ENCODE peak calls at places on chromosomes 2 and 18, in five cellular contexts. G is H9, O is HepG2, L is uterus, Y is foreskin fibroblast. K is an unnamed sample.

GRCh38 chr2:154048905-154049304 is 177.2 kb downstream of the GALNT13 start:
- DNase-seq in G (no peak), O (no peak), L (no peak), Y (no peak), K (no peak)

GRCh38 chr2:233021771-233022170 is 8.7 kb upstream of the NGEF start:
- DNase-seq in G (no peak), O (no peak), L (no peak), Y (no peak), K (peak; percentile 23)

GRCh38 chr2:189576361-189576760 is 4.2 kb downstream of the SLC40A1 start:
- DNase-seq in G (no peak), O (no peak), L (peak; percentile 41), Y (no peak), K (no peak)

GRCh38 chr2:213688129-213688528 is 403.9 kb downstream of the SPAG16 start:
- DNase-seq in G (no peak), O (no peak), L (no peak), Y (no peak), K (no peak)

GRCh38 chr18:39486268-39486667 is 1920.7 kb upstream of the CELF4 start:
- DNase-seq in G (no peak), O (no peak), L (no peak), Y (no peak), K (no peak)

GRCh38 chr2:11406492-11407381 is 59.2 kb downstream of the E2F6 start:
- DNase-seq in G (no peak), O (no peak), L (peak; percentile 78), Y (peak; percentile 92), K (no peak)

GRCh38 chr2:187986392-187987105 is 305.1 kb upstream of the GULP1 start:
- DNase-seq in G (no peak), O (no peak), L (no peak), Y (no peak), K (no peak)

GRCh38 chr2:11748018-11748860 is 1.8 kb downstream of the LPIN1 start:
- DNase-seq in G (no peak), O (no peak), L (no peak), Y (no peak), K (no peak)

GRCh38 chr2:162072976-162073775 is 839 bp downstream of the DPP4 start:
- DNase-seq in G (no peak), O (no peak), L (no peak), Y (no peak), K (no peak)

GRCh38 chr2:130977461-130978050 is 115.7 kb downstream of the FAM168B start:
- DNase-seq in G (no peak), O (no peak), L (no peak), Y (no peak), K (no peak)

GRCh38 chr2:157438907-157439791 is 4.7 kb downstream of the CYTIP start:
- DNase-seq in G (no peak), O (no peak), L (no peak), Y (no peak), K (peak; percentile 16)

GRCh38 chr18:76814256-76814655 is 8.1 kb upstream of the ZNF236 start:
- DNase-seq in G (no peak), O (no peak), L (no peak), Y (no peak), K (no peak)

GRCh38 chr2:20050712-20051517 is 513 bp downstream of the LAPTM4A start:
- DNase-seq in G (peak; percentile 57), O (peak; percentile 81), L (peak; percentile 66), Y (no peak), K (peak; percentile 69)

GRCh38 chr2:216139884-216140283 is 30.7 kb downstream of the XRCC5 start:
- DNase-seq in G (peak; percentile 43), O (peak; percentile 61), L (no peak), Y (no peak), K (peak; percentile 19)

GRCh38 chr2:170228429-170228828 is 50.5 kb downstream of the MYO3B start:
- DNase-seq in G (no peak), O (no peak), L (no peak), Y (no peak), K (no peak)

GRCh38 chr2:119389615-119390306 is 23.0 kb downstream of the DBI start:
- DNase-seq in G (no peak), O (no peak), L (no peak), Y (peak; percentile 59), K (peak; percentile 75)

GRCh38 chr2:217530399-217531100 is 472.2 kb downstream of the TNS1 start:
- DNase-seq in G (no peak), O (peak; percentile 8), L (peak; percentile 51), Y (no peak), K (no peak)

GRCh38 chr2:207395535-207396251 is 134.1 kb upstream of the CREB1 start:
- DNase-seq in G (no peak), O (no peak), L (no peak), Y (peak; percentile 45), K (peak; percentile 52)

GRCh38 chr2:208069186-208069585 is 43.9 kb upstream of the PLEKHM3 start:
- DNase-seq in G (no peak), O (no peak), L (no peak), Y (peak; percentile 29), K (no peak)

GRCh38 chr2:61288070-61288841 is 126.3 kb downstream of the C2orf74 start:
- DNase-seq in G (no peak), O (no peak), L (no peak), Y (no peak), K (no peak)

GRCh38 chr2:106956416-106956815 is 70.4 kb upstream of the ST6GAL2 start:
- DNase-seq in G (no peak), O (no peak), L (no peak), Y (no peak), K (no peak)

GRCh38 chr2:197237720-197238370 is 72.7 kb downstream of the ANKRD44 start:
- DNase-seq in G (no peak), O (no peak), L (no peak), Y (no peak), K (no peak)

GRCh38 chr2:74439373-74440004 is 2.2 kb downstream of the RTKN start:
- DNase-seq in G (no peak), O (no peak), L (no peak), Y (no peak), K (no peak)

GRCh38 chr18:10591891-10592290 is 66.1 kb downstream of the NAPG start:
- DNase-seq in G (no peak), O (no peak), L (no peak), Y (no peak), K (no peak)

GRCh38 chr2:29013046-29013780 is 32.1 kb downstream of the TOGARAM2 start:
- DNase-seq in G (no peak), O (no peak), L (no peak), Y (no peak), K (peak; percentile 22)

GRCh38 chr2:190545082-190545481 is 10.6 kb upstream of the NEMP2 start:
- DNase-seq in G (no peak), O (no peak), L (no peak), Y (no peak), K (peak; percentile 21)

GRCh38 chr2:234412726-234413125 is 84.2 kb downstream of the ARL4C start:
- DNase-seq in G (no peak), O (no peak), L (no peak), Y (no peak), K (peak; percentile 59)

GRCh38 chr2:203808041-203808750 is 59.4 kb upstream of the CTLA4 start:
- DNase-seq in G (no peak), O (no peak), L (no peak), Y (peak; percentile 95), K (peak; percentile 51)

GRCh38 chr2:159968282-159968900 is 94.0 kb downstream of the PLA2R1 start:
- DNase-seq in G (peak; percentile 52), O (peak; percentile 31), L (no peak), Y (peak; percentile 32), K (peak; percentile 68)

GRCh38 chr2:176390276-176390675 is 121.0 kb downstream of the MTX2 start:
- DNase-seq in G (no peak), O (no peak), L (no peak), Y (no peak), K (no peak)

GRCh38 chr2:96921561-96922303 is 51.9 kb upstream of the SEMA4C start:
- DNase-seq in G (no peak), O (no peak), L (no peak), Y (no peak), K (no peak)

GRCh38 chr18:58104071-58104470 is 60.0 kb downstream of the NEDD4L start:
- DNase-seq in G (no peak), O (no peak), L (no peak), Y (no peak), K (no peak)

GRCh38 chr2:240559271-240559670 is 886 bp upstream of the DUSP28 start:
- DNase-seq in G (peak; percentile 18), O (no peak), L (no peak), Y (no peak), K (no peak)

GRCh38 chr2:122531803-122532344 is 776.4 kb downstream of the TSN start:
- DNase-seq in G (peak; percentile 88), O (no peak), L (no peak), Y (no peak), K (no peak)
- TF ChIP-seq CTCF in G (peak; percentile 98), O (peak; percentile 21), L (no peak), Y (peak; percentile 15), K (peak; percentile 27)

DNA sequence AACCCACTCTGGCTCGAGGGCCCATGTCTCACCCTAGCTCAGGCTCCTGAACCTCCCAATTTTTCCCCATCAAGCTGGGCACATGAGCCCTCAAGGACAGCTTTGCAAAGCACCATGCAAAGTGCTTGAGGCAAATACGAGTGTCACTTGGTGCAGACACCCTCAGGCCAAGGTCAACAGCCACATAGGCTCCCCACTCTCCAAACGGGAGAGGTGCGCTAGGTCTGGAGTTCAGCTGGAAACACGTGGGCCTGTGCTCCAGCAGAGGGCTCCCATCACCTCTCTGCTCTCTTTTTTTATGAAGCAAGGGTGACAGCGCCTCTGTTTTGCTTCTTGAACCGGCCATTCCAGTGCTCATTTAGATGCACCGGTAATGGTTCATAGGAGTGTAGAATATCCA is 11.9 kb upstream of the ARHGAP25 start:
- DNase-seq in G (peak; percentile 53), O (peak; percentile 15), L (no peak), Y (no peak), K (no peak)
- TF ChIP-seq CTCF in G (peak; percentile 60), O (peak; percentile 60), L (no peak), Y (no peak), K (no peak)

GRCh38 chr18:52422985-52423601 is 83.1 kb downstream of the DCC start:
- DNase-seq in G (no peak), O (no peak), L (no peak), Y (no peak), K (no peak)
- TF ChIP-seq CTCF in G (peak; percentile 52), O (no peak), L (no peak), Y (no peak), K (no peak)

GRCh38 chr18:48615566-48616401 is 77.0 kb downstream of the CTIF start:
- DNase-seq in G (no peak), O (no peak), L (no peak), Y (no peak), K (no peak)
- TF ChIP-seq CTCF in G (peak; percentile 12), O (no peak), L (no peak), Y (no peak), K (no peak)

K was measured in MCF 10A.